ENCODE peak calls at places on chromosome 10, in eight cellular contexts. One of them, this sample, is unnamed.

GRCh38 chr10:123154943-123155505 is 822 bp downstream of the BUB3 start:
- DNase-seq in cardiac fibroblast: peak
- DNase-seq in GM04504: no peak
- DNase-seq in fibroblast of lung: peak
- DNase-seq in GM23338: peak
- DNase-seq in NCI-H2107: no peak
- DNase-seq in cardiac muscle cell: peak
- DNase-seq in kidney glomerular epithelial cell: no peak
- DNase-seq in this sample: no peak

GRCh38 chr10:98511861-98512260 is 65.1 kb upstream of the HPS1 start:
- DNase-seq in fibroblast of lung: no peak
- DNase-seq in GM04504: no peak
- DNase-seq in cardiac fibroblast: no peak
- DNase-seq in GM23338: no peak
- DNase-seq in kidney glomerular epithelial cell: no peak
- DNase-seq in cardiac muscle cell: no peak
- DNase-seq in NCI-H2107: no peak
- DNase-seq in this sample: no peak

GRCh38 chr10:29950391-29950790 is 109.0 kb downstream of the JCAD start:
- DNase-seq in NCI-H2107: no peak
- DNase-seq in cardiac fibroblast: peak
- DNase-seq in cardiac muscle cell: no peak
- DNase-seq in GM23338: no peak
- DNase-seq in kidney glomerular epithelial cell: no peak
- DNase-seq in fibroblast of lung: peak
- DNase-seq in GM04504: no peak
- DNase-seq in this sample: no peak

GRCh38 chr10:110498087-110498981 is 627 bp downstream of the DUSP5 start:
- DNase-seq in GM23338: peak
- DNase-seq in kidney glomerular epithelial cell: no peak
- DNase-seq in fibroblast of lung: peak
- DNase-seq in cardiac fibroblast: peak
- DNase-seq in GM04504: no peak
- DNase-seq in cardiac muscle cell: peak
- DNase-seq in NCI-H2107: no peak
- DNase-seq in this sample: peak

GRCh38 chr10:119352042-119352441 is 144.7 kb downstream of the GRK5 start:
- DNase-seq in fibroblast of lung: no peak
- DNase-seq in kidney glomerular epithelial cell: no peak
- DNase-seq in GM23338: no peak
- DNase-seq in NCI-H2107: no peak
- DNase-seq in cardiac fibroblast: no peak
- DNase-seq in cardiac muscle cell: no peak
- DNase-seq in GM04504: no peak
- DNase-seq in this sample: peak

GRCh38 chr10:107390563-107390962 is 226.1 kb upstream of the SORCS1 start:
- DNase-seq in kidney glomerular epithelial cell: no peak
- DNase-seq in cardiac muscle cell: no peak
- DNase-seq in fibroblast of lung: no peak
- DNase-seq in GM23338: no peak
- DNase-seq in NCI-H2107: no peak
- DNase-seq in cardiac fibroblast: no peak
- DNase-seq in GM04504: no peak
- DNase-seq in this sample: no peak

GRCh38 chr10:22317121-22317370 is 858 bp downstream of the COMMD3 start:
- DNase-seq in fibroblast of lung: no peak
- DNase-seq in GM23338: no peak
- DNase-seq in kidney glomerular epithelial cell: no peak
- DNase-seq in GM04504: no peak
- DNase-seq in cardiac muscle cell: no peak
- DNase-seq in NCI-H2107: no peak
- DNase-seq in cardiac fibroblast: no peak
- DNase-seq in this sample: no peak

GRCh38 chr10:125171402-125172316 is 11.3 kb upstream of the CTBP2 start:
- DNase-seq in cardiac muscle cell: no peak
- DNase-seq in NCI-H2107: no peak
- DNase-seq in GM23338: no peak
- DNase-seq in kidney glomerular epithelial cell: no peak
- DNase-seq in cardiac fibroblast: no peak
- DNase-seq in GM04504: no peak
- DNase-seq in fibroblast of lung: no peak
- DNase-seq in this sample: peak

GRCh38 chr10:117449636-117450035 is 74.4 kb upstream of the PDZD8 start:
- DNase-seq in cardiac muscle cell: no peak
- DNase-seq in kidney glomerular epithelial cell: no peak
- DNase-seq in GM23338: peak
- DNase-seq in cardiac fibroblast: no peak
- DNase-seq in NCI-H2107: no peak
- DNase-seq in GM04504: no peak
- DNase-seq in fibroblast of lung: no peak
- DNase-seq in this sample: no peak

This sample was measured in NB4.